ENCODE peak calls at places on chromosomes 11 and 22, in seven cellular contexts. One of them, this sample, is unnamed.

GRCh38 chr11:2793781-2794418 is 91.7 kb downstream of the CDKN1C start:
- DNase-seq in pulmonary artery endothelial cell: no peak
- DNase-seq in stimulated activated CD4-positive, alpha-beta T cell treated with anti-CD3 and anti-CD28 coated beads, Interleukin-4, amount 100 ng/mL, for 48 hours: no peak
- DNase-seq in A549: no peak
- DNase-seq in testis: no peak
- DNase-seq in activated CD4-positive, CD25-positive, alpha-beta regulatory T cell: no peak
- DNase-seq in LoVo: no peak
- DNase-seq in this sample: no peak

GRCh38 chr11:20563871-20564270 is 35.5 kb upstream of the SLC6A5 start:
- DNase-seq in pulmonary artery endothelial cell: no peak
- DNase-seq in stimulated activated CD4-positive, alpha-beta T cell treated with anti-CD3 and anti-CD28 coated beads, Interleukin-4, amount 100 ng/mL, for 48 hours: no peak
- DNase-seq in A549: no peak
- DNase-seq in testis: no peak
- DNase-seq in activated CD4-positive, CD25-positive, alpha-beta regulatory T cell: no peak
- DNase-seq in LoVo: no peak
- DNase-seq in this sample: no peak

GRCh38 chr22:39773976-39774539 is 119.5 kb downstream of the ENTHD1 start:
- DNase-seq in pulmonary artery endothelial cell: no peak
- DNase-seq in stimulated activated CD4-positive, alpha-beta T cell treated with anti-CD3 and anti-CD28 coated beads, Interleukin-4, amount 100 ng/mL, for 48 hours: peak
- DNase-seq in A549: no peak
- DNase-seq in testis: no peak
- DNase-seq in activated CD4-positive, CD25-positive, alpha-beta regulatory T cell: no peak
- DNase-seq in LoVo: no peak
- DNase-seq in this sample: no peak

GRCh38 chr11:61751384-61751783 is 1.1 kb upstream of the MYRF start:
- DNase-seq in pulmonary artery endothelial cell: no peak
- DNase-seq in stimulated activated CD4-positive, alpha-beta T cell treated with anti-CD3 and anti-CD28 coated beads, Interleukin-4, amount 100 ng/mL, for 48 hours: no peak
- DNase-seq in A549: no peak
- DNase-seq in testis: peak
- DNase-seq in activated CD4-positive, CD25-positive, alpha-beta regulatory T cell: no peak
- DNase-seq in LoVo: no peak
- DNase-seq in this sample: no peak

GRCh38 chr11:96486890-96487633 is 97.2 kb downstream of the JRKL start:
- DNase-seq in pulmonary artery endothelial cell: no peak
- DNase-seq in stimulated activated CD4-positive, alpha-beta T cell treated with anti-CD3 and anti-CD28 coated beads, Interleukin-4, amount 100 ng/mL, for 48 hours: no peak
- DNase-seq in A549: peak
- DNase-seq in testis: no peak
- DNase-seq in activated CD4-positive, CD25-positive, alpha-beta regulatory T cell: no peak
- DNase-seq in LoVo: peak
- DNase-seq in this sample: no peak

GRCh38 chr22:43823911-43824665 is 12.0 kb upstream of the EFCAB6 start:
- DNase-seq in pulmonary artery endothelial cell: no peak
- DNase-seq in stimulated activated CD4-positive, alpha-beta T cell treated with anti-CD3 and anti-CD28 coated beads, Interleukin-4, amount 100 ng/mL, for 48 hours: no peak
- DNase-seq in A549: no peak
- DNase-seq in testis: peak
- DNase-seq in activated CD4-positive, CD25-positive, alpha-beta regulatory T cell: no peak
- DNase-seq in LoVo: no peak
- DNase-seq in this sample: no peak

GRCh38 chr22:36734171-36735058 is 30.9 kb upstream of the CACNG2 start:
- DNase-seq in pulmonary artery endothelial cell: no peak
- DNase-seq in stimulated activated CD4-positive, alpha-beta T cell treated with anti-CD3 and anti-CD28 coated beads, Interleukin-4, amount 100 ng/mL, for 48 hours: no peak
- DNase-seq in A549: no peak
- DNase-seq in testis: peak
- DNase-seq in activated CD4-positive, CD25-positive, alpha-beta regulatory T cell: no peak
- DNase-seq in LoVo: no peak
- DNase-seq in this sample: peak

GRCh38 chr11:134008593-134008992 is 51.8 kb upstream of the IGSF9B start:
- DNase-seq in pulmonary artery endothelial cell: no peak
- DNase-seq in stimulated activated CD4-positive, alpha-beta T cell treated with anti-CD3 and anti-CD28 coated beads, Interleukin-4, amount 100 ng/mL, for 48 hours: no peak
- DNase-seq in A549: no peak
- DNase-seq in testis: peak
- DNase-seq in activated CD4-positive, CD25-positive, alpha-beta regulatory T cell: no peak
- DNase-seq in LoVo: no peak
- DNase-seq in this sample: no peak

GRCh38 chr22:24161485-24161884 is 19.8 kb upstream of the SUSD2 start:
- DNase-seq in pulmonary artery endothelial cell: no peak
- DNase-seq in stimulated activated CD4-positive, alpha-beta T cell treated with anti-CD3 and anti-CD28 coated beads, Interleukin-4, amount 100 ng/mL, for 48 hours: no peak
- DNase-seq in A549: no peak
- DNase-seq in testis: no peak
- DNase-seq in activated CD4-positive, CD25-positive, alpha-beta regulatory T cell: no peak
- DNase-seq in LoVo: no peak
- DNase-seq in this sample: no peak

GRCh38 chr11:105582497-105582896 is 27.4 kb upstream of the GRIA4 start:
- DNase-seq in pulmonary artery endothelial cell: no peak
- DNase-seq in stimulated activated CD4-positive, alpha-beta T cell treated with anti-CD3 and anti-CD28 coated beads, Interleukin-4, amount 100 ng/mL, for 48 hours: no peak
- DNase-seq in A549: no peak
- DNase-seq in testis: no peak
- DNase-seq in activated CD4-positive, CD25-positive, alpha-beta regulatory T cell: no peak
- DNase-seq in LoVo: no peak
- DNase-seq in this sample: no peak

GRCh38 chr11:33532257-33532656 is 168.4 kb downstream of the C11orf91 start:
- DNase-seq in pulmonary artery endothelial cell: no peak
- DNase-seq in stimulated activated CD4-positive, alpha-beta T cell treated with anti-CD3 and anti-CD28 coated beads, Interleukin-4, amount 100 ng/mL, for 48 hours: no peak
- DNase-seq in A549: no peak
- DNase-seq in testis: no peak
- DNase-seq in activated CD4-positive, CD25-positive, alpha-beta regulatory T cell: no peak
- DNase-seq in LoVo: no peak
- DNase-seq in this sample: no peak

GRCh38 chr11:69287968-69288882 is 5.7 kb upstream of the MYEOV start:
- DNase-seq in pulmonary artery endothelial cell: no peak
- DNase-seq in stimulated activated CD4-positive, alpha-beta T cell treated with anti-CD3 and anti-CD28 coated beads, Interleukin-4, amount 100 ng/mL, for 48 hours: no peak
- DNase-seq in A549: no peak
- DNase-seq in testis: no peak
- DNase-seq in activated CD4-positive, CD25-positive, alpha-beta regulatory T cell: no peak
- DNase-seq in LoVo: peak
- DNase-seq in this sample: no peak

GRCh38 chr11:120509346-120510053 is 2.0 kb upstream of the GRIK4 start:
- DNase-seq in pulmonary artery endothelial cell: no peak
- DNase-seq in stimulated activated CD4-positive, alpha-beta T cell treated with anti-CD3 and anti-CD28 coated beads, Interleukin-4, amount 100 ng/mL, for 48 hours: no peak
- DNase-seq in A549: no peak
- DNase-seq in testis: no peak
- DNase-seq in activated CD4-positive, CD25-positive, alpha-beta regulatory T cell: no peak
- DNase-seq in LoVo: no peak
- DNase-seq in this sample: no peak

GRCh38 chr11:29985248-29985647 is 31.6 kb downstream of the KCNA4 start:
- DNase-seq in pulmonary artery endothelial cell: no peak
- DNase-seq in stimulated activated CD4-positive, alpha-beta T cell treated with anti-CD3 and anti-CD28 coated beads, Interleukin-4, amount 100 ng/mL, for 48 hours: no peak
- DNase-seq in A549: no peak
- DNase-seq in testis: no peak
- DNase-seq in activated CD4-positive, CD25-positive, alpha-beta regulatory T cell: no peak
- DNase-seq in LoVo: no peak
- DNase-seq in this sample: no peak

GRCh38 chr11:63508009-63508408 is 2.1 kb downstream of the LGALS12 start:
- DNase-seq in pulmonary artery endothelial cell: no peak
- DNase-seq in stimulated activated CD4-positive, alpha-beta T cell treated with anti-CD3 and anti-CD28 coated beads, Interleukin-4, amount 100 ng/mL, for 48 hours: no peak
- DNase-seq in A549: peak
- DNase-seq in testis: peak
- DNase-seq in activated CD4-positive, CD25-positive, alpha-beta regulatory T cell: no peak
- DNase-seq in LoVo: peak
- DNase-seq in this sample: peak

GRCh38 chr22:40176921-40177737 is 596 bp upstream of the TNRC6B start:
- DNase-seq in pulmonary artery endothelial cell: no peak
- DNase-seq in stimulated activated CD4-positive, alpha-beta T cell treated with anti-CD3 and anti-CD28 coated beads, Interleukin-4, amount 100 ng/mL, for 48 hours: peak
- DNase-seq in A549: peak
- DNase-seq in testis: peak
- DNase-seq in activated CD4-positive, CD25-positive, alpha-beta regulatory T cell: peak
- DNase-seq in LoVo: peak
- DNase-seq in this sample: peak

GRCh38 chr11:1151366-1152315 is 6.1 kb upstream of the MUC5AC start:
- DNase-seq in pulmonary artery endothelial cell: no peak
- DNase-seq in stimulated activated CD4-positive, alpha-beta T cell treated with anti-CD3 and anti-CD28 coated beads, Interleukin-4, amount 100 ng/mL, for 48 hours: no peak
- DNase-seq in A549: peak
- DNase-seq in testis: peak
- DNase-seq in activated CD4-positive, CD25-positive, alpha-beta regulatory T cell: no peak
- DNase-seq in LoVo: no peak
- DNase-seq in this sample: no peak

GRCh38 chr22:49936973-49937757 is 18.7 kb downstream of the CRELD2 start:
- DNase-seq in pulmonary artery endothelial cell: no peak
- DNase-seq in stimulated activated CD4-positive, alpha-beta T cell treated with anti-CD3 and anti-CD28 coated beads, Interleukin-4, amount 100 ng/mL, for 48 hours: no peak
- DNase-seq in A549: no peak
- DNase-seq in testis: no peak
- DNase-seq in activated CD4-positive, CD25-positive, alpha-beta regulatory T cell: no peak
- DNase-seq in LoVo: no peak
- DNase-seq in this sample: no peak

GRCh38 chr11:69495441-69496201 is 14.2 kb downstream of the LINC01488 start:
- DNase-seq in pulmonary artery endothelial cell: no peak
- DNase-seq in stimulated activated CD4-positive, alpha-beta T cell treated with anti-CD3 and anti-CD28 coated beads, Interleukin-4, amount 100 ng/mL, for 48 hours: no peak
- DNase-seq in A549: no peak
- DNase-seq in testis: no peak
- DNase-seq in activated CD4-positive, CD25-positive, alpha-beta regulatory T cell: no peak
- DNase-seq in LoVo: no peak
- DNase-seq in this sample: no peak

GRCh38 chr22:30371321-30371720 is 14.5 kb downstream of the CCDC157 start:
- DNase-seq in pulmonary artery endothelial cell: no peak
- DNase-seq in stimulated activated CD4-positive, alpha-beta T cell treated with anti-CD3 and anti-CD28 coated beads, Interleukin-4, amount 100 ng/mL, for 48 hours: no peak
- DNase-seq in A549: no peak
- DNase-seq in testis: no peak
- DNase-seq in activated CD4-positive, CD25-positive, alpha-beta regulatory T cell: no peak
- DNase-seq in LoVo: no peak
- DNase-seq in this sample: no peak

GRCh38 chr11:12813371-12814225 is 139.4 kb downstream of the TEAD1 start:
- DNase-seq in pulmonary artery endothelial cell: no peak
- DNase-seq in stimulated activated CD4-positive, alpha-beta T cell treated with anti-CD3 and anti-CD28 coated beads, Interleukin-4, amount 100 ng/mL, for 48 hours: no peak
- DNase-seq in A549: peak
- DNase-seq in testis: peak
- DNase-seq in activated CD4-positive, CD25-positive, alpha-beta regulatory T cell: no peak
- DNase-seq in LoVo: peak
- DNase-seq in this sample: no peak

GRCh38 chr11:120137187-120137610 is 714 bp downstream of the TRIM29 start:
- DNase-seq in pulmonary artery endothelial cell: no peak
- DNase-seq in stimulated activated CD4-positive, alpha-beta T cell treated with anti-CD3 and anti-CD28 coated beads, Interleukin-4, amount 100 ng/mL, for 48 hours: no peak
- DNase-seq in A549: no peak
- DNase-seq in testis: peak
- DNase-seq in activated CD4-positive, CD25-positive, alpha-beta regulatory T cell: no peak
- DNase-seq in LoVo: no peak
- DNase-seq in this sample: no peak

GRCh38 chr11:69670158-69670845 is 4.9 kb downstream of the LTO1 start:
- DNase-seq in pulmonary artery endothelial cell: peak
- DNase-seq in stimulated activated CD4-positive, alpha-beta T cell treated with anti-CD3 and anti-CD28 coated beads, Interleukin-4, amount 100 ng/mL, for 48 hours: peak
- DNase-seq in A549: peak
- DNase-seq in testis: peak
- DNase-seq in activated CD4-positive, CD25-positive, alpha-beta regulatory T cell: peak
- DNase-seq in LoVo: peak
- DNase-seq in this sample: peak

GRCh38 chr11:12390687-12391110 is 13.3 kb downstream of the PARVA start:
- DNase-seq in pulmonary artery endothelial cell: no peak
- DNase-seq in stimulated activated CD4-positive, alpha-beta T cell treated with anti-CD3 and anti-CD28 coated beads, Interleukin-4, amount 100 ng/mL, for 48 hours: no peak
- DNase-seq in A549: no peak
- DNase-seq in testis: no peak
- DNase-seq in activated CD4-positive, CD25-positive, alpha-beta regulatory T cell: no peak
- DNase-seq in LoVo: no peak
- DNase-seq in this sample: no peak

GRCh38 chr22:22863001-22863400 is 24.6 kb upstream of the IGLL5 start:
- DNase-seq in pulmonary artery endothelial cell: no peak
- DNase-seq in stimulated activated CD4-positive, alpha-beta T cell treated with anti-CD3 and anti-CD28 coated beads, Interleukin-4, amount 100 ng/mL, for 48 hours: no peak
- DNase-seq in A549: no peak
- DNase-seq in testis: no peak
- DNase-seq in activated CD4-positive, CD25-positive, alpha-beta regulatory T cell: no peak
- DNase-seq in LoVo: no peak
- DNase-seq in this sample: no peak

GRCh38 chr22:31162015-31162765 is 2.2 kb downstream of the RNF185 start:
- DNase-seq in pulmonary artery endothelial cell: no peak
- DNase-seq in stimulated activated CD4-positive, alpha-beta T cell treated with anti-CD3 and anti-CD28 coated beads, Interleukin-4, amount 100 ng/mL, for 48 hours: no peak
- DNase-seq in A549: no peak
- DNase-seq in testis: no peak
- DNase-seq in activated CD4-positive, CD25-positive, alpha-beta regulatory T cell: no peak
- DNase-seq in LoVo: no peak
- DNase-seq in this sample: no peak

GRCh38 chr11:70090989-70091388 is 12.9 kb downstream of the ANO1 start:
- DNase-seq in pulmonary artery endothelial cell: no peak
- DNase-seq in stimulated activated CD4-positive, alpha-beta T cell treated with anti-CD3 and anti-CD28 coated beads, Interleukin-4, amount 100 ng/mL, for 48 hours: no peak
- DNase-seq in A549: no peak
- DNase-seq in testis: no peak
- DNase-seq in activated CD4-positive, CD25-positive, alpha-beta regulatory T cell: no peak
- DNase-seq in LoVo: no peak
- DNase-seq in this sample: no peak

GRCh38 chr11:130945945-130946344 is 29.7 kb upstream of the SNX19 start:
- DNase-seq in pulmonary artery endothelial cell: no peak
- DNase-seq in stimulated activated CD4-positive, alpha-beta T cell treated with anti-CD3 and anti-CD28 coated beads, Interleukin-4, amount 100 ng/mL, for 48 hours: no peak
- DNase-seq in A549: no peak
- DNase-seq in testis: peak
- DNase-seq in activated CD4-positive, CD25-positive, alpha-beta regulatory T cell: no peak
- DNase-seq in LoVo: no peak
- DNase-seq in this sample: no peak

GRCh38 chr11:118703563-118704106 is 24.2 kb upstream of the TREH start:
- DNase-seq in pulmonary artery endothelial cell: no peak
- DNase-seq in stimulated activated CD4-positive, alpha-beta T cell treated with anti-CD3 and anti-CD28 coated beads, Interleukin-4, amount 100 ng/mL, for 48 hours: no peak
- DNase-seq in A549: no peak
- DNase-seq in testis: no peak
- DNase-seq in activated CD4-positive, CD25-positive, alpha-beta regulatory T cell: no peak
- DNase-seq in LoVo: no peak
- DNase-seq in this sample: peak

GRCh38 chr11:68199295-68199987 is 13.7 kb downstream of the KMT5B start:
- DNase-seq in pulmonary artery endothelial cell: no peak
- DNase-seq in stimulated activated CD4-positive, alpha-beta T cell treated with anti-CD3 and anti-CD28 coated beads, Interleukin-4, amount 100 ng/mL, for 48 hours: no peak
- DNase-seq in A549: no peak
- DNase-seq in testis: no peak
- DNase-seq in activated CD4-positive, CD25-positive, alpha-beta regulatory T cell: no peak
- DNase-seq in LoVo: no peak
- DNase-seq in this sample: no peak

GRCh38 chr22:37406836-37407235 is 20.4 kb downstream of the ELFN2 start:
- DNase-seq in pulmonary artery endothelial cell: no peak
- DNase-seq in stimulated activated CD4-positive, alpha-beta T cell treated with anti-CD3 and anti-CD28 coated beads, Interleukin-4, amount 100 ng/mL, for 48 hours: no peak
- DNase-seq in A549: no peak
- DNase-seq in testis: no peak
- DNase-seq in activated CD4-positive, CD25-positive, alpha-beta regulatory T cell: no peak
- DNase-seq in LoVo: no peak
- DNase-seq in this sample: no peak

GRCh38 chr11:96827164-96827563 is 437.4 kb downstream of the JRKL start:
- DNase-seq in pulmonary artery endothelial cell: no peak
- DNase-seq in stimulated activated CD4-positive, alpha-beta T cell treated with anti-CD3 and anti-CD28 coated beads, Interleukin-4, amount 100 ng/mL, for 48 hours: no peak
- DNase-seq in A549: peak
- DNase-seq in testis: peak
- DNase-seq in activated CD4-positive, CD25-positive, alpha-beta regulatory T cell: no peak
- DNase-seq in LoVo: no peak
- DNase-seq in this sample: no peak

GRCh38 chr22:26681395-26681821 is 24.0 kb downstream of the MIAT start:
- DNase-seq in pulmonary artery endothelial cell: no peak
- DNase-seq in stimulated activated CD4-positive, alpha-beta T cell treated with anti-CD3 and anti-CD28 coated beads, Interleukin-4, amount 100 ng/mL, for 48 hours: no peak
- DNase-seq in A549: no peak
- DNase-seq in testis: no peak
- DNase-seq in activated CD4-positive, CD25-positive, alpha-beta regulatory T cell: no peak
- DNase-seq in LoVo: no peak
- DNase-seq in this sample: no peak

GRCh38 chr22:24989541-24989951 is 37.0 kb downstream of the KIAA1671 start:
- DNase-seq in pulmonary artery endothelial cell: no peak
- DNase-seq in stimulated activated CD4-positive, alpha-beta T cell treated with anti-CD3 and anti-CD28 coated beads, Interleukin-4, amount 100 ng/mL, for 48 hours: no peak
- DNase-seq in A549: no peak
- DNase-seq in testis: peak
- DNase-seq in activated CD4-positive, CD25-positive, alpha-beta regulatory T cell: no peak
- DNase-seq in LoVo: no peak
- DNase-seq in this sample: no peak

GRCh38 chr11:36149538-36150242 is 139.5 kb downstream of the COMMD9 start:
- DNase-seq in pulmonary artery endothelial cell: peak
- DNase-seq in stimulated activated CD4-positive, alpha-beta T cell treated with anti-CD3 and anti-CD28 coated beads, Interleukin-4, amount 100 ng/mL, for 48 hours: peak
- DNase-seq in A549: peak
- DNase-seq in testis: peak
- DNase-seq in activated CD4-positive, CD25-positive, alpha-beta regulatory T cell: no peak
- DNase-seq in LoVo: peak
- DNase-seq in this sample: peak

GRCh38 chr11:73235236-73235786 is 17.2 kb downstream of the P2RY2 start:
- DNase-seq in pulmonary artery endothelial cell: no peak
- DNase-seq in stimulated activated CD4-positive, alpha-beta T cell treated with anti-CD3 and anti-CD28 coated beads, Interleukin-4, amount 100 ng/mL, for 48 hours: no peak
- DNase-seq in A549: no peak
- DNase-seq in testis: no peak
- DNase-seq in activated CD4-positive, CD25-positive, alpha-beta regulatory T cell: no peak
- DNase-seq in LoVo: no peak
- DNase-seq in this sample: no peak

GRCh38 chr11:61004037-61004641 is 32.7 kb downstream of the CD6 start:
- DNase-seq in pulmonary artery endothelial cell: no peak
- DNase-seq in stimulated activated CD4-positive, alpha-beta T cell treated with anti-CD3 and anti-CD28 coated beads, Interleukin-4, amount 100 ng/mL, for 48 hours: no peak
- DNase-seq in A549: no peak
- DNase-seq in testis: peak
- DNase-seq in activated CD4-positive, CD25-positive, alpha-beta regulatory T cell: no peak
- DNase-seq in LoVo: no peak
- DNase-seq in this sample: no peak

GRCh38 chr11:121891134-121891533 is 224.9 kb downstream of the BLID start:
- DNase-seq in pulmonary artery endothelial cell: no peak
- DNase-seq in stimulated activated CD4-positive, alpha-beta T cell treated with anti-CD3 and anti-CD28 coated beads, Interleukin-4, amount 100 ng/mL, for 48 hours: no peak
- DNase-seq in A549: no peak
- DNase-seq in testis: no peak
- DNase-seq in activated CD4-positive, CD25-positive, alpha-beta regulatory T cell: no peak
- DNase-seq in LoVo: no peak
- DNase-seq in this sample: no peak

This sample was measured in HL-60.